ENCODE peak calls at places on chromosome 21, in ten cellular contexts. C is NCI-H510A treated with DMSO at 0.1 percent for 48 hours; X is hepatic stellate cell; B is pons; I is NAMALWA; F is SK-MEL-5; P is CD4-positive, alpha-beta memory T cell; J is renal cortical epithelial cell; M is A172; Y is activated CD4-positive, alpha-beta T cell treated with anti-CD3 and anti-CD28 coated beads for 24 hours. D is an unnamed sample.

GRCh38 chr21:42760361-42760970 is 107.0 kb downstream of the PDE9A start:
- DNase-seq in P (no peak), B (no peak), F (no peak), C (no peak), Y (no peak), J (no peak), M (no peak), I (no peak), X (no peak), D (no peak)

GRCh38 chr21:39386194-39386593 is 37.3 kb upstream of the HMGN1 start:
- DNase-seq in I (no peak), B (peak; percentile 33), J (no peak), F (peak; percentile 21), X (no peak), P (no peak), C (no peak), Y (no peak), M (no peak), D (peak; percentile 70)

GRCh38 chr21:28627691-28628090 is 365.0 kb downstream of the LTN1 start:
- DNase-seq in M (peak; percentile 45), I (peak; percentile 3), F (no peak), P (no peak), B (no peak), C (no peak), J (no peak), X (no peak), Y (no peak), D (no peak)

GRCh38 chr21:33022489-33022827 is 3.3 kb upstream of the OLIG2 start:
- DNase-seq in M (no peak), J (no peak), B (no peak), P (no peak), Y (no peak), I (no peak), F (no peak), C (no peak), X (no peak), D (no peak)

GRCh38 chr21:46210378-46211136 is 18.0 kb downstream of the LSS start:
- DNase-seq in F (no peak), J (no peak), P (no peak), X (no peak), M (no peak), Y (no peak), C (no peak), B (no peak), I (no peak), D (no peak)

GRCh38 chr21:24045775-24046215 is 1561.5 kb downstream of the MRPL39 start:
- DNase-seq in J (peak; percentile 50), C (no peak), X (peak; percentile 4), I (peak; percentile 55), P (no peak), Y (no peak), B (peak; percentile 100), M (peak; percentile 40), F (peak; percentile 84), D (peak; percentile 69)

GRCh38 chr21:37041706-37042271 is 31.1 kb downstream of the PIGP start:
- DNase-seq in F (no peak), M (no peak), I (no peak), P (no peak), X (no peak), Y (no peak), B (no peak), J (no peak), C (peak; percentile 78), D (no peak)

GRCh38 chr21:15063821-15064575 is 802 bp downstream of the NRIP1 start:
- DNase-seq in F (peak; percentile 50), I (no peak), Y (no peak), M (peak; percentile 18), P (no peak), J (no peak), X (peak; percentile 61), C (no peak), B (no peak), D (no peak)

GRCh38 chr21:46008893-46009635 is 27.5 kb downstream of the COL6A1 start:
- DNase-seq in Y (no peak), I (no peak), M (no peak), B (no peak), F (no peak), P (no peak), C (no peak), J (no peak), X (no peak), D (no peak)

GRCh38 chr21:43645414-43645891 is 13.8 kb downstream of the HSF2BP start:
- DNase-seq in J (peak; percentile 59), X (peak; percentile 67), C (peak; percentile 64), I (peak; percentile 86), M (peak; percentile 95), P (no peak), B (peak; percentile 89), Y (no peak), F (peak; percentile 70), D (peak; percentile 41)

GRCh38 chr21:45384656-45385548 is 20.1 kb upstream of the COL18A1 start:
- DNase-seq in F (no peak), J (no peak), I (no peak), C (no peak), B (no peak), P (no peak), X (no peak), M (no peak), Y (no peak), D (no peak)

GRCh38 chr21:15520811-15521643 is 208.8 kb upstream of the USP25 start:
- DNase-seq in F (peak; percentile 43), I (peak; percentile 38), Y (no peak), M (peak; percentile 7), B (no peak), C (no peak), P (peak; percentile 3), X (peak; percentile 2), J (no peak), D (no peak)

GRCh38 chr21:20647603-20648002 is 350.6 kb upstream of the NCAM2 start:
- DNase-seq in B (no peak), X (no peak), C (no peak), Y (no peak), P (no peak), J (no peak), F (no peak), M (no peak), I (no peak), D (no peak)

GRCh38 chr21:27722095-27722494 is 755.2 kb upstream of the ADAMTS5 start:
- DNase-seq in F (no peak), J (peak; percentile 73), M (no peak), C (no peak), X (no peak), I (no peak), Y (no peak), B (no peak), P (no peak), D (no peak)

GRCh38 chr21:45981641-45982255 is at the start of gene COL6A1:
- DNase-seq in I (no peak), M (peak; percentile 33), X (peak; percentile 84), B (no peak), F (no peak), J (no peak), C (no peak), P (peak; percentile 26), Y (peak; percentile 19), D (no peak)

GRCh38 chr21:31710586-31710985 is 21.3 kb downstream of the SCAF4 start:
- DNase-seq in C (no peak), P (no peak), F (no peak), Y (no peak), J (no peak), X (peak; percentile 26), M (peak; percentile 21), I (no peak), B (no peak), D (no peak)

GRCh38 chr21:26743524-26743923 is 101.7 kb downstream of the ADAMTS1 start:
- DNase-seq in M (no peak), J (no peak), Y (no peak), C (no peak), I (no peak), X (no peak), F (no peak), B (peak; percentile 86), P (no peak), D (no peak)

GRCh38 chr21:34019402-34019801 is 54.0 kb upstream of the MRPS6 start:
- DNase-seq in J (no peak), I (peak; percentile 51), P (no peak), Y (no peak), F (no peak), X (no peak), B (no peak), C (no peak), M (no peak), D (no peak)

GRCh38 chr21:41648591-41649031 is 118.2 kb downstream of the RIPK4 start:
- DNase-seq in F (no peak), M (peak; percentile 89), I (no peak), Y (no peak), P (no peak), J (peak; percentile 43), B (no peak), X (peak; percentile 82), C (no peak), D (no peak)

GRCh38 chr21:31957631-31958030 is 84.8 kb downstream of the HUNK start:
- DNase-seq in C (no peak), I (no peak), J (no peak), P (peak; percentile 1), Y (no peak), B (no peak), X (no peak), M (no peak), F (no peak), D (no peak)

GRCh38 chr21:45292399-45293213 is 4.9 kb upstream of the POFUT2 start:
- DNase-seq in F (peak; percentile 79), J (peak; percentile 52), C (peak; percentile 64), Y (peak; percentile 54), P (peak; percentile 66), I (peak; percentile 74), X (peak; percentile 89), M (peak; percentile 86), B (peak; percentile 84), D (peak; percentile 87)

GRCh38 chr21:36992671-36993070 is 13.8 kb upstream of the RIPPLY3 start:
- DNase-seq in P (no peak), F (no peak), M (no peak), X (no peak), J (no peak), C (no peak), Y (no peak), B (no peak), I (no peak), D (no peak)

GRCh38 chr21:17146426-17146825 is 366.4 kb upstream of the CXADR start:
- DNase-seq in C (no peak), P (no peak), J (no peak), M (no peak), B (no peak), Y (no peak), X (no peak), I (no peak), F (peak; percentile 9), D (no peak)

GRCh38 chr21:33115586-33116541 is 45.9 kb downstream of the OLIG1 start:
- DNase-seq in I (no peak), F (peak; percentile 53), C (peak; percentile 10), P (no peak), Y (no peak), X (no peak), B (peak; percentile 94), J (no peak), M (no peak), D (peak; percentile 84)

GRCh38 chr21:39169906-39170305 is 13.3 kb downstream of the PSMG1 start:
- DNase-seq in I (no peak), M (no peak), F (no peak), X (no peak), P (no peak), Y (no peak), B (no peak), C (no peak), J (no peak), D (no peak)

GRCh38 chr21:27407296-27407695 is 440.4 kb upstream of the ADAMTS5 start:
- DNase-seq in F (peak; percentile 21), P (no peak), X (no peak), Y (no peak), J (no peak), I (no peak), M (no peak), B (peak; percentile 79), C (no peak), D (no peak)

GRCh38 chr21:28605138-28605537 is 387.5 kb downstream of the LTN1 start:
- DNase-seq in P (peak; percentile 51), Y (no peak), M (no peak), B (peak; percentile 58), I (peak; percentile 85), C (no peak), F (no peak), X (no peak), J (no peak), D (no peak)

GRCh38 chr21:27571706-27572105 is 604.8 kb upstream of the ADAMTS5 start:
- DNase-seq in P (no peak), J (peak; percentile 99), X (peak; percentile 2), B (no peak), M (peak; percentile 33), C (no peak), Y (no peak), I (no peak), F (no peak), D (no peak)